ENCODE peak calls at places on chromosome 17, in ten cellular contexts. S is K562, Y is SK-N-SH, V is transverse colon, F is suprapubic skin, D is A549, X is tibial nerve, R is ovary, J is sigmoid colon, U is H1. N is an unnamed sample.

GRCh38 chr17:46722662-46723285 is 95.7 kb downstream of the WNT3 start:
- DNase-seq in R (no peak), X (no peak), U (no peak), S (no peak), F (no peak), V (no peak), Y (no peak), D (no peak), J (no peak), N (no peak)

GRCh38 chr17:73944366-73944765 is 259.1 kb upstream of the RPL38 start:
- DNase-seq in V (no peak), D (no peak), S (no peak), U (no peak), X (no peak), R (no peak), J (no peak), Y (no peak), F (no peak), N (no peak)

GRCh38 chr17:73575470-73576235 is 68.6 kb downstream of the SDK2 start:
- DNase-seq in R (no peak), X (no peak), J (no peak), V (no peak), Y (peak; percentile 71), U (no peak), F (no peak), S (no peak), D (no peak), N (no peak)

GRCh38 chr17:49438439-49438861 is 23.8 kb upstream of the PHB1 start:
- DNase-seq in R (no peak), D (no peak), V (no peak), Y (no peak), F (no peak), S (no peak), X (no peak), U (no peak), J (no peak), N (no peak)

GRCh38 chr17:27651411-27652345 is 20.7 kb downstream of the LGALS9 start:
- DNase-seq in U (no peak), V (peak; percentile 81), Y (peak; percentile 26), D (no peak), S (no peak), X (peak; percentile 57), F (no peak), J (peak; percentile 78), R (peak; percentile 35), N (peak; percentile 77)

GRCh38 chr17:60256174-60256573 is 106.4 kb downstream of the CA4 start:
- DNase-seq in R (no peak), F (no peak), S (no peak), U (no peak), J (no peak), Y (no peak), D (no peak), X (no peak), V (no peak), N (no peak)

GRCh38 chr17:72122002-72122310 is 1.1 kb downstream of the SOX9 start:
- DNase-seq in F (no peak), U (no peak), R (no peak), Y (no peak), D (peak; percentile 65), X (no peak), S (no peak), J (no peak), V (no peak), N (no peak)

GRCh38 chr17:47604268-47604927 is 45.3 kb upstream of the KPNB1 start:
- DNase-seq in D (no peak), U (no peak), X (peak; percentile 34), J (no peak), V (no peak), R (no peak), Y (peak; percentile 37), S (no peak), F (no peak), N (no peak)

GRCh38 chr17:81097943-81098308 is 63.0 kb downstream of the BAIAP2 start:
- DNase-seq in V (peak; percentile 39), R (peak; percentile 26), X (no peak), S (peak; percentile 68), J (peak; percentile 83), U (no peak), Y (no peak), F (no peak), D (peak; percentile 59), N (no peak)

GRCh38 chr17:54536306-54536705 is 364.3 kb upstream of the TOM1L1 start:
- DNase-seq in F (no peak), Y (no peak), X (no peak), D (no peak), S (no peak), J (no peak), R (no peak), U (peak; percentile 2), V (no peak), N (no peak)

GRCh38 chr17:36627101-36627500 is 25.7 kb downstream of the MRM1 start:
- DNase-seq in U (no peak), D (no peak), F (no peak), V (no peak), X (no peak), Y (peak; percentile 74), J (no peak), S (no peak), R (no peak), N (no peak)

GRCh38 chr17:47663997-47664941 is 14.6 kb downstream of the KPNB1 start:
- DNase-seq in R (no peak), V (peak; percentile 60), Y (peak; percentile 70), S (peak; percentile 39), U (no peak), D (peak; percentile 76), X (no peak), F (no peak), J (peak; percentile 68), N (peak; percentile 65)

GRCh38 chr17:68355093-68355492 is 63.8 kb downstream of the ARSG start:
- DNase-seq in D (no peak), J (no peak), R (no peak), U (no peak), X (no peak), V (no peak), F (no peak), S (no peak), Y (no peak), N (no peak)

GRCh38 chr17:28843810-28844137 is 1.2 kb upstream of the FAM222B start:
- DNase-seq in U (no peak), V (no peak), X (no peak), R (no peak), S (no peak), D (no peak), F (peak; percentile 7), J (peak; percentile 13), Y (no peak), N (no peak)

GRCh38 chr17:43983515-43984411 is 20.7 kb upstream of the NAGS start:
- DNase-seq in S (peak; percentile 80), D (no peak), Y (peak; percentile 72), X (no peak), R (no peak), U (no peak), V (peak; percentile 34), F (no peak), J (peak; percentile 68), N (peak; percentile 84)
- TF ChIP-seq EP300 in S (peak; percentile 33), D (no peak), Y (no peak), X (no peak), R (no peak), U (no peak), V (no peak), F (no peak), J (no peak), N (no peak)

DNA sequence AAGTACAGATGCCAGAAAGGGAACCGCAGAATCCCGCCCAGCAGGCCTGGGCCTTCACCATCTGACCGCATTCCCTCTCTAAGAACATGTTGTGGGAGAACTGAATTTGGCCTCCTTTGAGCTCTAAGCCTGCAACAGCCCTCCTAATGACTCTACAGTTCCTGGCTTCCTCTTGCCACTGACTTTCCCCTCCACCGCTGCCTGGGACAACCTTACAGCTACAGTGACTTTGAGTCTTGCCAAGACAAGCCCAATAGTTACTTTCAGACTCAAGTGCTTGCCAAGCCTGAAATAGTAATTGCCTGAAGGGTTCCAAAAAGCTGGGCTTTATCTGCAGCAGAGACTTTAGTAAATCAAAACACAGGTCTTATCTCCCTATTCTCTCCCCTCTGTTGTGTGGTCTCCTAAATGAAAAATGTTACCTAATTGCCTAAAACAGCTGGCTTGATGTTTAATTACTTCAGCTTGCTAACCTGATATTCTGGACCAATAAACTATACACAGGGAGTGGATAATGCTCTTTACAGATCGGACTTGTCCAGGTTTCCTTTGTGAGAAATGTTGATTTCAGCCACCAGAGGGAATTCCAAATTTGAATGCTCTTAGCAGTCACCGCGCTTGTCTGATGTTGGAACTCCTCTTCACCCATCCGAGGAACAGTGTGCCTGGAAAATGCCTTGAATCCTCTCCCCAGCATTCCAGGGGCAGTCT is 85.1 kb upstream of the TBX2 start:
- DNase-seq in Y (peak; percentile 69), U (no peak), R (peak; percentile 61), J (no peak), X (no peak), V (no peak), F (no peak), D (no peak), S (no peak), N (peak; percentile 58)
- TF ChIP-seq CTCF in Y (peak; percentile 52), U (no peak), R (no peak), J (no peak), X (no peak), V (no peak), F (no peak), D (no peak), S (no peak), N (no peak)

DNA sequence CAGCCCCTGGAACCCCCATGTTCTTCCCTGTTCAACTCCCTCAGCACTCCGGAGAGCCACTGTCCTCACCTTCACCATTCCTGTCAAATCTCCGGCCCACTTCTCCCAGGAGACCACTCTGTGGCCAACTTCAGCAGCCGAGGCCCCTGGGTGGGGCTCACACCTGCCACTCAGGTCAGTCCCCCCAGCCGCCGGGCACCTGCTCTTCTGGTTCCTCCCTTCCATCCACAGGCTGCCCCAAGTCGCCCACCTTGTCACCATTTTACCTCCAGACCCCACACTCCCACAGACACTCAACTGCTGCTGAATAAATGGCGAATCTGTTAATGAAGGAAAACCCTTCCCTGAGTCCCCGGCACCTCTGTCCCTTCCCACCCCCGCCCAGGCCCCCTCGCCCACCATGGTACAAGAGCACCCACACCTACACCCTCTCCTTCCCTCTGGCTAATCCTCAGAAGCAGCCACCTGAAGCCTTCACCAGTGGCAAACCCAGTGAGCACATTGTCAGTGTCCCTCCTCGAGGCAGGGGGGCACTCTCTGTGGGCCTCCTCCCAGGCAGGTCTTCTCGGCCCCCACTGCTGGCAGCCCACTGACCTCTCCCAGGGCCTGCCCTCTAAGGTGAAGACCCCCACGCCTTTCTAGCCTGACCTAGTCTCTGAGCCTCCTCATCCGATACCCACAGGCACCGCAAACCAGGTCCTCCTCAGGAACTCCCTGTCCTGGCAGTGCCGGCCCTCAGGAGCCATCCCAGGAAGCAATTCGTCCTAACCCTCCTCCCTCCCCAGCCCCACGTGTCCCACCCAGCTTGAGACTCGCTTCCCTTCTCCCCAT is 8.2 kb downstream of the CANT1 start:
- DNase-seq in V (no peak), R (peak; percentile 5), Y (no peak), X (no peak), D (no peak), S (no peak), U (no peak), J (peak; percentile 58), F (peak; percentile 43), N (no peak)
- TF ChIP-seq EP300 in V (no peak), R (no peak), Y (no peak), X (no peak), D (no peak), S (no peak), U (no peak), J (no peak), F (no peak), N (no peak)

DNA sequence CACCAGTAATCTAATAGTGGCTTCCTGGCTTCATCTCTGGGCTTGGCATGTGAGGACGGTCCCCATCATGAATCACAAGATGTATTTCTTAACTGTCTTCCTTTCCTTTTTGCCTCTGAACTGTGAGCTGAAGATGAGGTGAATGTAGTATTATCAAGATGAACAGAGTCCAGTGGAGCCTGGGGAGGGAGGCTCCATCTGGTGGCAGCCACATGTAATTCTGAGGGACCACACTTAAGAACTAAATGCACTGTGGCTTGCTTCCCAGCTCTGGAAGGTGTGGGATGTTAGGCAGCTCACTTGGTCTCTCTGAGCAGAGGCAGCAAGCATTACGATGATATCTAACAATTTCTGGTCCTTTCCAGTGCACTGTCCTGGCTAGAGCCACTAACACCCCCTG is 354.9 kb upstream of the ASIC2 start:
- DNase-seq in J (no peak), X (no peak), F (no peak), Y (peak; percentile 49), R (no peak), V (no peak), D (peak; percentile 20), S (no peak), U (no peak), N (no peak)
- TF ChIP-seq CTCF in J (no peak), X (no peak), F (peak; percentile 48), Y (peak; percentile 69), R (no peak), V (peak; percentile 31), D (peak; percentile 50), S (peak; percentile 53), U (peak; percentile 66), N (peak; percentile 22)

N was measured in stomach.